ENCODE peak calls at places on chromosomes 7 and 10, in six cellular contexts. C is GM23248, G is neuronal stem cell, M is PC-3, X is mammary epithelial cell, W is MM.1S. O is an unnamed sample.

GRCh38 chr10:7971949-7972348 is 82.5 kb upstream of the GATA3 start:
- DNase-seq in C (no peak), G (no peak), M (no peak), X (no peak), W (no peak), O (no peak)

GRCh38 chr10:105044902-105045301 is 403.8 kb downstream of the SORCS3 start:
- DNase-seq in C (no peak), G (no peak), M (no peak), X (no peak), W (peak), O (no peak)

GRCh38 chr10:43210556-43210955 is 56.3 kb downstream of the RASGEF1A start:
- DNase-seq in C (no peak), G (no peak), M (no peak), X (no peak), W (no peak), O (no peak)

GRCh38 chr7:158343526-158343925 is 244.1 kb downstream of the PTPRN2 start:
- DNase-seq in C (no peak), G (no peak), M (no peak), X (no peak), W (no peak), O (no peak)

GRCh38 chr10:94199565-94199964 is 163.2 kb downstream of the NOC3L start:
- DNase-seq in C (no peak), G (no peak), M (peak), X (no peak), W (no peak), O (no peak)

GRCh38 chr10:91653214-91653875 is 20.5 kb upstream of the PPP1R3C start:
- DNase-seq in C (peak), G (no peak), M (peak), X (peak), W (no peak), O (peak)

GRCh38 chr7:158327571-158328180 is 259.9 kb downstream of the PTPRN2 start:
- DNase-seq in C (no peak), G (no peak), M (no peak), X (no peak), W (no peak), O (no peak)

GRCh38 chr7:100684534-100685042 is 9.5 kb downstream of the GIGYF1 start:
- DNase-seq in C (no peak), G (no peak), M (no peak), X (no peak), W (no peak), O (no peak)

GRCh38 chr7:66517212-66517909 is 111.3 kb upstream of the KCTD7 start:
- DNase-seq in C (peak), G (no peak), M (no peak), X (no peak), W (no peak), O (no peak)

GRCh38 chr10:48533540-48533939 is 71.3 kb downstream of the ARHGAP22 start:
- DNase-seq in C (no peak), G (no peak), M (no peak), X (no peak), W (no peak), O (no peak)

GRCh38 chr10:48535416-48536225 is 69.3 kb downstream of the ARHGAP22 start:
- DNase-seq in C (no peak), G (no peak), M (peak), X (no peak), W (peak), O (no peak)

GRCh38 chr10:48536226-48536500 is 68.7 kb downstream of the ARHGAP22 start:
- DNase-seq in C (no peak), G (no peak), M (no peak), X (no peak), W (no peak), O (no peak)

GRCh38 chr10:48531486-48531885 is 73.4 kb downstream of the ARHGAP22 start:
- DNase-seq in C (peak), G (no peak), M (no peak), X (no peak), W (no peak), O (peak)

DNA sequence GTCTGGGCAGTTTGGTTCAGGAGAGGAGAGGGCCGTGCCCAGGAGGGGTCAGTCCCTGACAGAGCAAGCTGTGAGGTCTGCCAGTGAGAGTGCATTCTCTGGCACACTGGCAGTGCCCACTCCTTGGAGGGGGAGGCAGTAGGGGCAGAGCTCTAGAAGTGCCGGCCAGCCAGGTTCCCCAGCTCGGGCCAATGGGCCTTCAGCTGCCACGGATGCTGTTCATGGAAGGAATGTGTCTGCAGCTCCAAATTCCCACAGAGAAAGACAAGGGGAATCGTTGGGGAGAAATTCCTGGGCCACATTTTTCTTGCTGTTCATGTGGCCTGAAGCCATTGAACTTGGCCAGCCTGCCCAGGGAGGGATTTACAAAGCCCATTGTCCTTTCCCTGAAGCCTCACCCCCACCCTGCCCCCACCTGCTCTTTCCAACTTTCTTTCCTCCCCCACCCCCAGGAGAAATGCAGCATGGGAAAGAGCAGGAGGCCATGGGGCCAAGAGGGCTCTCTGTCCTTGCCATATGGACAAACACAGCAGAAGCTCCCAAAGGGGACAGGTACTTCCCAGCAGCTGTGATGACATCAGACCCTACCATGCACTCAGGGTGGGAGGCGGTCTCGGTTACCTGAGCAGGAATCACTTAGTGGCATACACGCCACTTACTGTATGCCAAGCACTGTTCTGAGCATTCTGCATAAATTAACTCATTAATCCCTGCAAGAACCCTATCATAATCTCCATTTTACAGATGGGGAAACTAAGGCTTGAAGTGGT is 70.7 kb downstream of the ARHGAP22 start:
- DNase-seq in C (peak), G (no peak), M (no peak), X (no peak), W (no peak), O (peak)
- H2AFZ ChIP-seq in C (no peak), G (no peak), M (no peak), X (no peak), W (no peak), O (no peak)

GRCh38 chr10:121179006-121179405 is 327.8 kb downstream of the WDR11 start:
- DNase-seq in C (no peak), G (no peak), M (no peak), X (peak), W (no peak), O (no peak)
- H3K4me2 ChIP-seq in C (no peak), G (no peak), M (no peak), X (peak), W (no peak), O (no peak)

GRCh38 chr7:1666779-1667565 is 3.1 kb upstream of the ELFN1 start:
- DNase-seq in C (peak), G (peak), M (no peak), X (no peak), W (no peak), O (peak)
- H2AFZ ChIP-seq in C (peak), G (peak), M (peak), X (no peak), W (no peak), O (no peak)

DNA sequence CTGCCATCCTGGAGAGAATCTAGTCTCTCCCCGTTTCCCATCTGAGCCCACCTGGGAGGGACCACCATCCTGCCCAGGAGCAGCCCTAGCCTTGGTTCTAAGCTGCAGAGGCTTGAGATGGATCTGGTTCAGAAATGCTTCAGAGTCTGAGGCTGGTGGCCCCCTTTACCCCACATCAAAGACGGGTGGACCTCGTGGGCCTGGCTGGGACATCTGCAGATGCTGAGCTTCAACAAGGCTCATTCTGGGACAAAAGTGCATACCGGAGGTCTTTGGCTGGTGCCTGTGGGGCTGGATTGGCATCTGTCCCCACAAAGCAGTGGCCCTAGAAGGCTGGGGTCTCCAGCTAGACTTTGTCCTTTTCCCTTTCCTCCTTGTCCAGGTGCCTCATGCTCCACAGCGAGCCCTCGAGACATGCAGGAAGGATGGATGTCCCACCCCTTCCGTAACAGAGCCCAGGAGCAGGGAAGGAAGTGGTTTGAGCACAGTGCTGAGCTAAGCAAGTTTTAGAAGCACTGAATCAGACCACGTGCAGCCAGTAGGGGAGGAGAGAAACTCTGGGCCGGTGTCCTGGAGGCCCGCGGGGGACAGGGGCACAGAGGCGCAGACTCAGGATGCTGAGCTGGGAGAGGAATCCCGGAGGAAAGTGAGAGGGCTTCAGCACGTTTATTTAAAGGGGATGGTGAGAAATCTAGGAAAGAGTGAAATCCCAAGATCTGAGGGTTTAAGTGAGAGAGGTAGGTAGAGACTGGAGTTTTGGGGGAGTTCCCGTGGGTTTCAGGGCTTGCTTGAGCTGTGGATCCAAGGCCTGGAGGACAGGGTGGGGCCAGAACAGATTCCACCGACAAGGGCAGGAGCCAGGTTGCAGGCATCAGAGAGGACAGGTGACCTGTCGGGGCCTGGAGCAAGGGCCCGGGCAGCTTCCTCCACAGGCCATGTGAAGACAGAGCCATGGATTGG is 4.6 kb upstream of the IRF5 start:
- DNase-seq in C (no peak), G (no peak), M (no peak), X (no peak), W (peak), O (no peak)
- H3K4me2 ChIP-seq in C (no peak), G (no peak), M (no peak), X (no peak), W (peak), O (no peak)

GRCh38 chr7:138543739-138544138 is 83.7 kb downstream of the TRIM24 start:
- DNase-seq in C (no peak), G (no peak), M (no peak), X (no peak), W (no peak), O (no peak)

GRCh38 chr7:138546064-138546619 is 86.1 kb downstream of the TRIM24 start:
- DNase-seq in C (no peak), G (no peak), M (no peak), X (no peak), W (no peak), O (peak)

GRCh38 chr7:138542183-138542582 is 82.1 kb downstream of the TRIM24 start:
- DNase-seq in C (no peak), G (no peak), M (no peak), X (no peak), W (no peak), O (no peak)

GRCh38 chr7:138546829-138547228 is 86.8 kb downstream of the TRIM24 start:
- DNase-seq in C (no peak), G (no peak), M (no peak), X (no peak), W (no peak), O (no peak)

DNA sequence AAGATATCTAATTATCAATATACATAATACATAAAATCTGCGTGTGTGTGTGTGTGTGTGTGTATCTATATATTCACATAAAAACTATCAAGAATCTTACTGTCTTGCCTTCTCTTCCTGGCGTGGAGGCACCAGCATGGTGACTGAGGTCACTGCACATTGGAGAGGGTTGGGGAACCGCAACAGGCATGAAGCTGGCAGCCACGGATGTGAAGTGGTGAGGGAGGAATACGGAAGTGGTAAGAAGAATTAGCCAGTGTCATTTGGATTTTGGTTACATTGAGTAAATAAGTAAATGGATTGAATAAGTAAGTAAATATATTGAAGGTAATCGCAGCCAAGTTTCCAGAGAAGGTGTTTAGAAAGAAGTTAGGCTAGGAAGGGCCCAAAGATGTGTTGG is 85.1 kb downstream of the TRIM24 start:
- DNase-seq in C (no peak), G (no peak), M (peak), X (no peak), W (no peak), O (no peak)
- H2AFZ ChIP-seq in C (no peak), G (no peak), M (no peak), X (no peak), W (no peak), O (no peak)